ENCODE peak calls at places on chromosome 9, in six cellular contexts. S is BJ, X is H1, K is transverse colon, O is mucosa of descending colon, P is fibroblast of lung. N is an unnamed sample.

GRCh38 chr9:103335461-103335860 is 340.3 kb downstream of the CYLC2 start:
- DNase-seq in K (no peak), P (no peak), S (no peak), X (no peak), O (no peak), N (no peak)

GRCh38 chr9:131733601-131734061 is 6.2 kb downstream of the RAPGEF1 start:
- DNase-seq in K (peak; percentile 58), P (peak; percentile 99), O (peak; percentile 69), X (no peak), S (peak; percentile 68), N (peak; percentile 94)

GRCh38 chr9:36820392-36820861 is 213.6 kb downstream of the PAX5 start:
- DNase-seq in X (no peak), K (no peak), P (no peak), O (no peak), S (no peak), N (no peak)

GRCh38 chr9:126036881-126037291 is 289.7 kb downstream of the PBX3 start:
- DNase-seq in S (no peak), P (peak; percentile 27), K (no peak), O (peak; percentile 5), X (no peak), N (no peak)

GRCh38 chr9:125269014-125269397 is 7.4 kb downstream of the GAPVD1 start:
- DNase-seq in O (no peak), S (no peak), X (no peak), P (no peak), K (no peak), N (no peak)

GRCh38 chr9:89553451-89554020 is 51.3 kb upstream of the GADD45G start:
- DNase-seq in P (no peak), S (no peak), O (no peak), K (no peak), X (no peak), N (no peak)

GRCh38 chr9:125541840-125542243 is 165.2 kb downstream of the MAPKAP1 start:
- DNase-seq in X (no peak), S (no peak), O (no peak), P (peak; percentile 66), K (no peak), N (peak; percentile 62)

GRCh38 chr9:15268317-15268716 is 38.7 kb downstream of the TTC39B start:
- DNase-seq in O (no peak), X (no peak), P (no peak), S (no peak), K (no peak), N (no peak)

GRCh38 chr9:122383992-122384461 is 13.2 kb downstream of the PTGS1 start:
- DNase-seq in K (no peak), O (no peak), X (no peak), P (peak; percentile 56), S (peak; percentile 46), N (peak; percentile 88)

GRCh38 chr9:137449931-137450537 is 8.9 kb upstream of the ENTPD8 start:
- DNase-seq in X (no peak), P (no peak), O (peak; percentile 40), K (peak; percentile 7), S (no peak), N (no peak)

GRCh38 chr9:105681724-105682123 is 12.6 kb upstream of the TMEM38B start:
- DNase-seq in X (no peak), P (peak; percentile 58), O (no peak), K (no peak), S (no peak), N (peak; percentile 21)

GRCh38 chr9:91359734-91360470 is 1.8 kb downstream of the AUH start:
- DNase-seq in O (no peak), X (no peak), S (no peak), P (no peak), K (no peak), N (no peak)

GRCh38 chr9:99361827-99362226 is 139.7 kb downstream of the SEC61B start:
- DNase-seq in K (no peak), X (peak; percentile 56), O (no peak), S (no peak), P (no peak), N (no peak)

GRCh38 chr9:109498195-109499060 is at the start of gene PTPN3:
- DNase-seq in O (peak; percentile 69), K (peak; percentile 22), P (peak; percentile 23), S (no peak), X (peak; percentile 61), N (no peak)

GRCh38 chr9:121299125-121299466 is 31.1 kb downstream of the GSN start:
- DNase-seq in K (no peak), S (no peak), P (no peak), X (peak; percentile 62), O (peak; percentile 60), N (no peak)

GRCh38 chr9:131874916-131875670 is 135.2 kb upstream of the RAPGEF1 start:
- DNase-seq in K (no peak), S (no peak), X (no peak), P (no peak), O (no peak), N (no peak)

GRCh38 chr9:34558911-34559615 is 30.5 kb downstream of the CNTFR start:
- DNase-seq in X (no peak), O (no peak), P (no peak), K (no peak), S (no peak), N (no peak)

GRCh38 chr9:99169982-99170761 is 51.6 kb downstream of the ALG2 start:
- DNase-seq in O (no peak), K (no peak), P (peak; percentile 10), X (no peak), S (no peak), N (no peak)

GRCh38 chr9:104177003-104177611 is 83.0 kb downstream of the SMC2 start:
- DNase-seq in P (no peak), K (no peak), O (no peak), X (no peak), S (no peak), N (peak; percentile 3)

GRCh38 chr9:91486699-91487497 is 63.3 kb upstream of the NFIL3 start:
- DNase-seq in O (no peak), P (peak; percentile 92), K (no peak), S (no peak), X (no peak), N (peak; percentile 90)

GRCh38 chr9:91077624-91078023 is 276.0 kb downstream of the SYK start:
- DNase-seq in K (no peak), P (no peak), O (no peak), X (no peak), S (no peak), N (no peak)

GRCh38 chr9:110555971-110556370 is 23.6 kb downstream of the SVEP1 start:
- DNase-seq in K (peak; percentile 24), O (no peak), P (peak; percentile 91), S (peak; percentile 81), X (no peak), N (peak; percentile 97)

GRCh38 chr9:93452710-93453046 is 703 bp downstream of the FAM120AOS start:
- DNase-seq in K (peak; percentile 33), O (peak; percentile 61), X (no peak), P (no peak), S (no peak), N (no peak)

GRCh38 chr9:78654324-78654723 is 357.4 kb downstream of the PSAT1 start:
- DNase-seq in K (no peak), P (no peak), S (no peak), O (no peak), X (no peak), N (no peak)

GRCh38 chr9:4211806-4212205 is 88.1 kb downstream of the GLIS3 start:
- DNase-seq in X (no peak), K (no peak), S (no peak), O (no peak), P (no peak), N (no peak)

GRCh38 chr9:87675466-87675865 is 50.5 kb upstream of the CTSL start:
- DNase-seq in P (no peak), S (no peak), X (no peak), O (no peak), K (no peak), N (no peak)

GRCh38 chr9:126337690-126338426 is 11.2 kb downstream of the MVB12B start:
- DNase-seq in P (no peak), S (no peak), K (no peak), X (no peak), O (no peak), N (no peak)

GRCh38 chr9:124365045-124365444 is 50.2 kb downstream of the PSMB7 start:
- DNase-seq in P (no peak), X (no peak), O (no peak), K (no peak), S (no peak), N (no peak)

GRCh38 chr9:105620996-105621395 is 41.3 kb upstream of the TAL2 start:
- DNase-seq in K (no peak), P (no peak), O (no peak), X (no peak), S (no peak), N (no peak)

GRCh38 chr9:42378418-42378815 is 195.0 kb downstream of the SPATA31A6 start:
- DNase-seq in X (no peak), K (no peak), O (no peak), P (no peak), S (no peak), N (no peak)

GRCh38 chr9:110179734-110180133 is 28.2 kb downstream of the C9orf152 start:
- DNase-seq in O (no peak), X (no peak), K (no peak), P (peak; percentile 81), S (peak; percentile 40), N (peak; percentile 82)

GRCh38 chr9:613771-614347 is 227.6 kb upstream of the DMRT1 start:
- DNase-seq in S (peak; percentile 41), P (peak; percentile 89), O (peak; percentile 55), X (peak; percentile 64), K (peak; percentile 70), N (peak; percentile 92)

GRCh38 chr9:128409998-128410397 is 10.7 kb upstream of the CERCAM start:
- DNase-seq in O (no peak), K (no peak), P (peak; percentile 49), S (no peak), X (no peak), N (peak; percentile 35)
- TF ChIP-seq CTCF in O (no peak), K (no peak), P (peak; percentile 39), S (peak; percentile 36), X (peak; percentile 35), N (peak; percentile 45)

GRCh38 chr9:16450578-16450977 is 419.9 kb downstream of the BNC2 start:
- DNase-seq in K (no peak), O (no peak), P (no peak), S (no peak), X (no peak), N (no peak)
- H3K4me3 ChIP-seq in K (no peak overlapping the region), O (no peak overlapping the region), P (no peak overlapping the region), S (no peak overlapping the region), X (no peak overlapping the region), N (no peak overlapping the region)

DNA sequence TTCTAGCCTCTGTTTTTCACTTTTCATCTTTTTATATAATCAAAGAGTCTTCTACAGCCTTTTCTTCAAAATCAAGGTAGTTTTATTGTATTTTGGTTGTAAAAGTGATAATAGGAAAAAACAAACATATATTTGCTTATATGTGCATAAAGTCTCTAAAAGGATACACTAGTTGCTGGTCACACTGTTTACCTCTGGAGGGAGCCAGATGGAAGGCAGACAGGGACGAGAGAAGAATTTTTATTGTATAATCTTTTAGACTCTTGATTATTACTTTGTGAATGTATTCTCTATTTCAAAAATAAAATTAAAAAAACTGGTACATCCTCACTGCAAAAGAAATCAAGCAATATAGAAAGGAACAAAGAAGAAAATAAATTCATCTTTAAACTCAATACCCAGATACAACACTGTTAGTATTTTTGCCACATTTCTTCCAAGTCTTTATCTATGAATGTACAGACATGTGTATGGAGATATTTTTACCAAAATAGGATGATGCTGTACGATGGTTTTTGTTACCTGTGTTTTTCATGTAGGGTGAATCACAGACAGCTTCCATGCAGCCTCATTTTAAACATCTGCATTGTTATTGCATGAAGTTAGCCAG is 6.1 kb upstream of the RNF183 start:
- DNase-seq in S (no peak), O (no peak), P (peak; percentile 23), X (no peak), K (peak; percentile 41), N (peak; percentile 57)
- TF ChIP-seq CTCF in S (peak; percentile 74), O (peak; percentile 29), P (peak; percentile 85), X (no peak), K (peak; percentile 68), N (peak; percentile 89)

GRCh38 chr9:127976498-127976897 is 4.3 kb downstream of the EEIG1 start:
- DNase-seq in K (peak; percentile 77), X (no peak), P (no peak), S (no peak), O (peak; percentile 82), N (no peak)
- H3K4me3 ChIP-seq in K (no peak overlapping the region), X (no peak overlapping the region), P (no peak overlapping the region), S (no peak overlapping the region), O (no peak overlapping the region), N (no peak overlapping the region)